ENCODE peak calls at places on chromosomes 16 and 17, in six cellular contexts. A is stimulated activated effector memory CD8-positive, alpha-beta T cell treated with anti-CD3 and anti-CD28 coated beads, Interleukin-12 subunit alpha, Interleukin-12 subunit beta, amount 100 ng/mL, for 72 hours; C is AG10803; M is activated CD8-positive, alpha-beta memory T cell treated with anti-CD3 and anti-CD28 coated beads for 4 hours; Q is CD4-positive, alpha-beta memory T cell; G is endothelial cell. D is an unnamed sample.

GRCh38 chr17:58324409-58325288 is 3.9 kb downstream of the TSPOAP1 start:
- DNase-seq in M (no peak), C (peak), A (no peak), Q (no peak), G (peak), D (peak)

GRCh38 chr16:30858829-30859423 is 35.0 kb downstream of the BCL7C start:
- DNase-seq in Q (no peak), M (no peak), C (no peak), A (no peak), G (no peak), D (no peak)

GRCh38 chr17:61407211-61407911 is 7.7 kb downstream of the TBX2 start:
- DNase-seq in A (no peak), M (no peak), Q (no peak), G (peak), C (no peak), D (peak)

GRCh38 chr17:57597531-57598453 is 147.3 kb downstream of the CCDC182 start:
- DNase-seq in C (peak), Q (peak), M (no peak), A (no peak), G (peak), D (peak)

GRCh38 chr17:4789951-4790704 is 1.4 kb downstream of the GLTPD2 start:
- DNase-seq in Q (peak), A (peak), C (peak), G (peak), M (peak), D (peak)

GRCh38 chr16:46673320-46674013 is 15.5 kb downstream of the VPS35 start:
- DNase-seq in G (peak), C (peak), A (peak), M (peak), Q (peak), D (peak)

GRCh38 chr17:80036715-80037477 is 454 bp downstream of the CCDC40 start:
- DNase-seq in C (no peak), A (peak), M (no peak), G (peak), Q (no peak), D (peak)

GRCh38 chr16:30867747-30868146 is 26.1 kb downstream of the BCL7C start:
- DNase-seq in M (no peak), A (no peak), G (no peak), Q (no peak), C (no peak), D (no peak)

GRCh38 chr17:27446569-27447301 is 9.5 kb upstream of the KSR1 start:
- DNase-seq in C (peak), Q (no peak), G (no peak), A (no peak), M (no peak), D (no peak)

GRCh38 chr17:7136266-7136877 is 21.8 kb upstream of the ASGR2 start:
- DNase-seq in G (peak), M (peak), C (peak), A (peak), Q (peak), D (peak)

GRCh38 chr17:33725675-33726271 is 432.7 kb upstream of the ASIC2 start:
- DNase-seq in A (no peak), Q (peak), M (no peak), G (peak), C (peak), D (peak)

GRCh38 chr16:69563605-69564580 is 1.9 kb upstream of the NFAT5 start:
- DNase-seq in M (peak), G (no peak), A (peak), C (no peak), Q (peak), D (peak)

GRCh38 chr16:52446076-52446475 is 100.9 kb downstream of the TOX3 start:
- DNase-seq in M (no peak), G (no peak), C (no peak), Q (no peak), A (no peak), D (no peak)